ENCODE peak calls at places on chromosomes 1 and 21, in nine cellular contexts. H is aorta, B is EH, J is fibroblast of lung, T is amygdala, D is cardiac fibroblast, Y is AG10803, N is non-pigmented ciliary epithelial cell, L is WTC11. V is an unnamed sample.

GRCh38 chr21:38716942-38717341 is 88.8 kb upstream of the ETS2 start:
- DNase-seq in D (no peak), T (no peak), Y (peak), B (peak), L (no peak), N (no peak), J (peak), H (no peak), V (no peak)

GRCh38 chr1:14064649-14065442 is 364.9 kb downstream of the PRDM2 start:
- DNase-seq in B (no peak), N (no peak), L (no peak), H (no peak), J (no peak), Y (no peak), T (no peak), D (no peak), V (no peak)

GRCh38 chr1:153945131-153945794 is 1.3 kb downstream of the DENND4B start:
- DNase-seq in D (peak), T (no peak), Y (peak), J (peak), L (no peak), N (no peak), H (peak), B (peak), V (no peak)

GRCh38 chr1:229874150-229874549 is 192.9 kb upstream of the GALNT2 start:
- DNase-seq in L (no peak), Y (peak), H (no peak), D (no peak), J (peak), B (no peak), N (no peak), T (no peak), V (no peak)

GRCh38 chr1:93638981-93639380 is 42.7 kb downstream of the BCAR3 start:
- DNase-seq in B (no peak), Y (no peak), D (no peak), T (no peak), N (no peak), J (no peak), L (peak), H (no peak), V (no peak)

GRCh38 chr1:36583980-36584805 is 101.5 kb upstream of the CSF3R start:
- DNase-seq in J (no peak), Y (no peak), T (no peak), D (no peak), N (no peak), L (no peak), H (no peak), B (no peak), V (no peak)

GRCh38 chr1:11934295-11935039 is at the start of gene PLOD1:
- DNase-seq in H (peak), D (peak), J (peak), B (peak), N (peak), Y (peak), L (peak), T (no peak), V (peak)

GRCh38 chr1:118859999-118860398 is 128.1 kb downstream of the TBX15 start:
- DNase-seq in B (no peak), J (no peak), H (no peak), N (no peak), Y (no peak), L (no peak), T (no peak), D (no peak), V (no peak)

GRCh38 chr1:47650606-47651005 is 212.8 kb downstream of the FOXD2 start:
- DNase-seq in Y (no peak), D (no peak), N (no peak), L (no peak), T (no peak), J (no peak), H (no peak), B (no peak), V (no peak)